ENCODE peak calls at places on chromosomes 6 and 20, in seven cellular contexts. V is body of pancreas, W is H7, J is AG10803, U is mucosa of descending colon, A is ascending aorta, R is HCT116. L is an unnamed sample.

GRCh38 chr6:29943053-29943966 is 978 bp downstream of the HLA-A start:
- DNase-seq in J (no peak), W (peak; percentile 43), U (peak; percentile 77), A (no peak), V (peak; percentile 19), R (no peak), L (peak; percentile 41)

GRCh38 chr20:44039147-44039546 is 124.5 kb downstream of the TOX2 start:
- DNase-seq in J (no peak), U (no peak), W (no peak), V (no peak), A (no peak), R (no peak), L (no peak)

GRCh38 chr20:56503911-56504310 is 20.6 kb upstream of the FAM209A start:
- DNase-seq in W (peak; percentile 43), R (no peak), J (no peak), A (no peak), U (no peak), V (no peak), L (no peak)

GRCh38 chr6:135438907-135439535 is 58.5 kb downstream of the AHI1 start:
- DNase-seq in R (no peak), U (no peak), A (no peak), J (no peak), W (peak; percentile 4), V (no peak), L (no peak)

GRCh38 chr20:38073307-38074010 is 39.9 kb downstream of the RPRD1B start:
- DNase-seq in U (no peak), V (peak; percentile 41), J (peak; percentile 98), W (peak; percentile 65), A (no peak), R (peak; percentile 24), L (no peak)

GRCh38 chr20:47543006-47543431 is 41.3 kb downstream of the NCOA3 start:
- DNase-seq in J (peak; percentile 26), U (no peak), R (no peak), W (no peak), A (no peak), V (no peak), L (no peak)

GRCh38 chr20:43726811-43727338 is at the start of gene GTSF1L:
- DNase-seq in R (no peak), U (no peak), W (no peak), A (no peak), V (no peak), J (peak; percentile 42), L (no peak)

GRCh38 chr6:19860235-19860877 is 23.2 kb downstream of the ID4 start:
- DNase-seq in A (no peak), V (peak; percentile 30), R (no peak), W (no peak), J (no peak), U (no peak), L (no peak)

GRCh38 chr6:91569071-91569470 is 982.2 kb upstream of the MAP3K7 start:
- DNase-seq in U (no peak), W (no peak), A (no peak), V (no peak), R (no peak), J (no peak), L (no peak)

GRCh38 chr6:40152196-40152595 is 217.9 kb upstream of the MOCS1 start:
- DNase-seq in R (no peak), A (no peak), J (no peak), U (no peak), W (no peak), V (no peak), L (no peak)

DNA sequence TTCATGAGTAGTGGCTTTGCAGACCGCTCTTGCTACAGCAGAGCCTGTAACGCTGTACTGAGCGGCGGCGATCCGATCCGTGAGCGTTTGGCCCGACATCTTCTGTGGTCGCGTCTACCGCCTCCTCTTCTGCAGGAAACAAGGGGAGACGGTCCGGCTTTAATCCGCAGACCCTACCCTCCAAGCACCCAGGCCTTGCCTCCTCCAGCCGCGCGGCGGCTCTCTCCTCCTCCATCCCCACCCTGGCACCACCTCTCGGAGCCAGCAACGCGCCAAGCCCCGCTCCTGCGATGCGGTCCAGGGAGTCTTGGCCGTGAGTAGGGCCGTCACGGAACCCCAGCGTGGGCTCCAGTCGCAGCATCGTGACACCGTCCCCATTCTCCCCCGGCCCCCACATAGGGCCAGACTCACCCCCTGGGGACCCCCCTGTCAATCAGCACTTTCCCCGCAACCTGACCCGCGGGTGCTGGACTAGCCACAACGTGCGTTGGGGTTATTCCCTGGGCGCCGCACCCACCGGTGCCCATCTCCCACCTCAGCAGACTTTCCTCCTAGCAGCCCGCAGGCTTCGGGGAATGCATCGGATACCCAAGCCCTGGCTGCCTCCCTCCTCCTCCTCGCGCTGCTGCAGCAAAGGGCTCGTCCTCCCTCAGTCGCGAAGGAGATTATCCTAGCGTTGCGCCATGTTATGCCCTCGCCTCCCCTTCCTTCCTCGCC is 914 bp downstream of the SNAP91 start:
- DNase-seq in R (no peak), W (peak; percentile 69), A (no peak), V (peak; percentile 13), U (no peak), J (peak; percentile 2), L (no peak)
- H3K4me3 ChIP-seq in R (no peak overlapping the region), W (peak overlapping the region; percentile 59), A (peak overlapping the region; percentile 63), V (no peak overlapping the region), U (no peak overlapping the region), J (peak overlapping the region; percentile 38), L (no peak overlapping the region)

DNA sequence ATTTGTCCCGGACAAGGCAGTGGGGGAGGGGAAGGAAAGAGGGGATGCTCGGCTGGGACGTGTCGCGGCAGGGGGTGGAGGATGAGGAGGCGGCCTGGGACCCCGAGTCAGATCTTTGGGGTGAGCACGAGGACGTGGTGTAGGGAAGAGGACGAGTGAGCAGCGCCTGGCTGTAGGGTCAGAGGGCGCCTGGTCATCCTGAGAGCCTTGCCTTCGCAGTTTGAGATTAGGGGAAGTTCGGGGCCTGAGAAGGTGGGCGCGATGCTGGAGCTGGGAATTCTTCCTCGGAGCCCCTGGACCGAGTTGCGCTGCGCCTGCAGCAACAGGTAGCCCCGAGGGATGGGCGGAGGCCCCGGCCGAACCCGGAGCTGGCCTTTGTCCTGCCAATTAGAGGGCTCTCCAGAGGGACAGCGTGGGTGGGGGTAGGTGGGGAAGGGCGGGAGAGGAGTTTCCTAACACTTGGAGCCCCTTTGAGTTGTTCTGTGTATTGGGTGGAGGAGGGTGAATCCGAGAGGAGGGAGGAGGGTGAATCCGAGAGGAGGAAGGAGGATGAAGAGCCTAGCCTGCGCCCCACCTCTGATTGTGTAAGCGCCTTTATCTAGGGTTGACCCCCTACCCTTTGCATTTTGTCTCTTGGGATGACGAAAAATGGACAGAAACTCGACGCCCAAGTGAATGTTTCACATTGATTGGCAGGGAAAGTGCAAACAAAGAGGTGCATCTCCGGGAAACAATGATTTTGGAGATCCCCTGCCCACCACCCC is 72.1 kb downstream of the SOX4 start:
- DNase-seq in R (no peak), W (peak; percentile 87), U (no peak), V (no peak), J (no peak), A (no peak), L (no peak)
- H3K4me3 ChIP-seq in R (no peak overlapping the region), W (peak overlapping the region; percentile 73), U (no peak overlapping the region), V (no peak overlapping the region), J (peak overlapping the region; percentile 49), A (peak overlapping the region; percentile 66), L (no peak overlapping the region)

DNA sequence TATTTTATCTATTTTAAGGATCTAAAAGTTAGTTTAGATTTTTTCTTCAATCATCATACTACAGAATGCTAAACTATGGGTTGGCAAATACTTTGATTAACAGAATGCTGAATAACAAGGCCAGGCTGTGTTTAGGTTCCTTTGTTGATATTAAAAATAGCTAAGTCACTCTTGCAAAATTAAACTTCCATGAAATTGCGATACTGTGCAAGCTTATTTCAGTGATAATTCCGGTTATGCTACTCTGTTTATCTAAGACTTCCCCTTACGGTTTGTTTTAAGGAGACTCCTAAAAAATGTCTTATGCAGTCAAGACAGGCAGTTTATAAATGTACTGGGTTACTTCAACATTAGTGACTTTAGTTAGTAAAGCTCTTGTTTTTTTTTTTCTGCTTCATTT is 2.7 kb downstream of the RNF24 start:
- DNase-seq in U (no peak), A (no peak), V (no peak), W (no peak), R (no peak), J (peak; percentile 60), L (no peak)
- H3K4me3 ChIP-seq in U (no peak overlapping the region), A (no peak overlapping the region), V (no peak overlapping the region), W (no peak overlapping the region), R (no peak overlapping the region), J (no peak overlapping the region), L (no peak overlapping the region)

GRCh38 chr6:41939091-41939847 is 2.3 kb downstream of the CCND3 start:
- DNase-seq in R (no peak), V (no peak), J (peak; percentile 62), A (no peak), U (peak; percentile 44), W (peak; percentile 81), L (peak; percentile 63)
- H3K4me3 ChIP-seq in R (no peak overlapping the region), V (no peak overlapping the region), J (peak overlapping the region; percentile 97), A (no peak overlapping the region), U (no peak overlapping the region), W (no peak overlapping the region), L (no peak overlapping the region)